ENCODE peak calls at places on chromosomes 6 and 20, in seven cellular contexts. A, S, D, K, M, W and R are unnamed samples.

GRCh38 chr20:45306431-45306982 is at the start of gene RBPJL:
- DNase-seq in A (no peak), S (no peak), W (peak; percentile 89), K (no peak), M (peak; percentile 28), D (peak; percentile 35), R (no peak)

GRCh38 chr20:3606021-3606420 is 57.2 kb downstream of the GFRA4 start:
- DNase-seq in A (no peak), M (no peak), K (no peak), W (no peak), D (no peak), S (no peak), R (no peak)

GRCh38 chr6:18260448-18261106 is 3.8 kb downstream of the DEK start:
- DNase-seq in D (peak; percentile 33), A (no peak), M (no peak), W (no peak), S (no peak), K (no peak), R (peak; percentile 45)

GRCh38 chr6:29552512-29553051 is 7.0 kb downstream of the UBD start:
- DNase-seq in K (no peak), M (no peak), W (no peak), S (no peak), D (peak; percentile 31), A (no peak), R (no peak)

GRCh38 chr6:152094992-152095592 is 287.6 kb downstream of the ESR1 start:
- DNase-seq in K (peak; percentile 76), M (no peak), W (peak; percentile 80), S (peak; percentile 82), A (peak; percentile 92), D (peak; percentile 84), R (peak; percentile 90)

GRCh38 chr6:155341130-155341828 is 27.0 kb upstream of the TFB1M start:
- DNase-seq in K (no peak), W (no peak), D (no peak), S (no peak), M (no peak), A (no peak), R (no peak)

GRCh38 chr6:139920027-139920851 is 545.8 kb upstream of the CITED2 start:
- DNase-seq in S (no peak), A (no peak), M (no peak), K (no peak), D (peak; percentile 59), W (no peak), R (no peak)

GRCh38 chr6:30776361-30777223 is 32.2 kb upstream of the IER3 start:
- DNase-seq in W (no peak), D (no peak), S (no peak), A (no peak), M (no peak), K (no peak), R (no peak)

GRCh38 chr20:11136691-11137090 is 462.9 kb upstream of the JAG1 start:
- DNase-seq in A (no peak), D (no peak), M (no peak), W (no peak), K (no peak), S (no peak), R (no peak)

GRCh38 chr6:75081920-75082319 is 123.9 kb downstream of the COL12A1 start:
- DNase-seq in S (no peak), M (no peak), W (no peak), D (no peak), A (no peak), K (no peak), R (no peak)

GRCh38 chr20:54397292-54398155 is 77.9 kb upstream of the DOK5 start:
- DNase-seq in K (no peak), D (peak; percentile 27), A (no peak), M (no peak), W (no peak), S (no peak), R (no peak)

GRCh38 chr6:71510057-71510713 is 221.6 kb downstream of the OGFRL1 start:
- DNase-seq in M (no peak), S (peak; percentile 34), W (no peak), D (peak; percentile 82), K (no peak), A (no peak), R (peak; percentile 15)

GRCh38 chr6:34094474-34095135 is 51.3 kb downstream of the GRM4 start:
- DNase-seq in M (no peak), K (no peak), D (no peak), A (no peak), W (no peak), S (no peak), R (no peak)

GRCh38 chr6:147508871-147509608 is 550 bp downstream of the SAMD5 start:
- DNase-seq in W (peak; percentile 74), S (peak; percentile 13), A (no peak), K (no peak), D (no peak), M (no peak), R (no peak)

GRCh38 chr6:112205521-112206458 is 48.6 kb downstream of the LAMA4 start:
- DNase-seq in D (peak; percentile 68), K (no peak), A (no peak), M (no peak), S (no peak), W (no peak), R (no peak)

GRCh38 chr6:112202639-112203341 is 51.6 kb downstream of the LAMA4 start:
- DNase-seq in A (no peak), D (no peak), W (peak; percentile 35), K (no peak), M (no peak), S (no peak), R (no peak)

GRCh38 chr6:112203577-112204349 is 50.6 kb downstream of the LAMA4 start:
- DNase-seq in W (no peak), A (no peak), S (no peak), M (no peak), K (no peak), D (no peak), R (no peak)

GRCh38 chr6:112207131-112207530 is 47.2 kb downstream of the LAMA4 start:
- DNase-seq in K (no peak), D (no peak), A (no peak), S (no peak), M (no peak), W (no peak), R (no peak)

GRCh38 chr6:112204350-112204706 is 50.0 kb downstream of the LAMA4 start:
- DNase-seq in S (no peak), D (no peak), A (no peak), W (no peak), M (no peak), K (no peak), R (no peak)
- H3K4me1 ChIP-seq in S (peaks cover 7% of the 10 kb centered on the region), D (peaks cover 6% of the 10 kb centered on the region), A (peaks cover 11% of the 10 kb centered on the region), W (no peaks in the 10 kb centered on the region), M (no peaks in the 10 kb centered on the region), K (peaks cover 8% of the 10 kb centered on the region), R (no peaks in the 10 kb centered on the region)

DNA sequence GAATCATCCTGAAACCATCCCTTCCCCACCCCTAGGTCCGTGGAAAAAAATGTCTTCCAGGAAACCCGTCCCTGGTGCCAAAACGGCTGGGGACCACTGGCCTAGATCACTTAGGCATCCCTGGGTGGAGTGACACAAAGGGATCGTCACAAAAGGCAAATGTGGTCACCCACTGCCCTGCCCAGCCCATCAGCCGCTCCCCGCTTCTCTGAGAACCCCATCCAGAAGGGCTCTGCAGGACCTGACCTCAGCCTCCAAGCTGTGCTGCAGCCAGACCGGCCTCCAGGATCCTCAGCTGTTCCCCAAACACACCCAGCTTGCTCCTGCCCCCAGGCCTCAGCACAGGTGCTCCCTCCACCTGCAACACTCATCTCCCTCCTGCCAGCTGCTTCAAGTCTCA is 61.6 kb downstream of the PREX1 start:
- DNase-seq in D (no peak), W (no peak), A (no peak), K (no peak), M (no peak), S (no peak), R (no peak)
- H3K4me1 ChIP-seq in D (peaks cover 8% of the 10 kb centered on the region), W (peaks cover 100% of the 10 kb centered on the region), A (peaks cover 14% of the 10 kb centered on the region), K (no peaks in the 10 kb centered on the region), M (peaks cover 60% of the 10 kb centered on the region), S (no peaks in the 10 kb centered on the region), R (no peaks in the 10 kb centered on the region)

DNA sequence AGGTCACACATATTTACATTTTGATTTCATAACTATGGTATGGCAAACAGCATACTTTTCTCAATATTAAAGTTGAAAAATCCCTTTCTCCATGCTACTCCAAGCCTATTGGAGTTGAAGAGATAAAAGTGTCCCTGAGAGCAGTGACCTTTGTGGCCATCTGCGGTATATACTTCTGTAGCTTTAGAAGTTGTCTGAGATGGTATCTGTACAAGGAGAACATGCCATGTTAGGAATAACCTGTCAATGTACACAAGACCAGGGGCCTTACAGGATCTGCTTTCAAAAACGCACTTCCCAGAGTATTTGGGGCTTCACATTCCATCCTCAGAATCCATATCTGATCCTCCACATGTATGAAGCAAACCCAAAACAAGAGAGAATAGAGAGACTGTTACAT is 226.7 kb downstream of the MEI4 start:
- DNase-seq in A (no peak), K (no peak), S (no peak), W (no peak), M (no peak), D (no peak), R (no peak)
- H3K4me1 ChIP-seq in A (no peaks in the 10 kb centered on the region), K (no peaks in the 10 kb centered on the region), S (no peaks in the 10 kb centered on the region), W (no peaks in the 10 kb centered on the region), M (no peaks in the 10 kb centered on the region), D (no peaks in the 10 kb centered on the region), R (no peaks in the 10 kb centered on the region)

DNA sequence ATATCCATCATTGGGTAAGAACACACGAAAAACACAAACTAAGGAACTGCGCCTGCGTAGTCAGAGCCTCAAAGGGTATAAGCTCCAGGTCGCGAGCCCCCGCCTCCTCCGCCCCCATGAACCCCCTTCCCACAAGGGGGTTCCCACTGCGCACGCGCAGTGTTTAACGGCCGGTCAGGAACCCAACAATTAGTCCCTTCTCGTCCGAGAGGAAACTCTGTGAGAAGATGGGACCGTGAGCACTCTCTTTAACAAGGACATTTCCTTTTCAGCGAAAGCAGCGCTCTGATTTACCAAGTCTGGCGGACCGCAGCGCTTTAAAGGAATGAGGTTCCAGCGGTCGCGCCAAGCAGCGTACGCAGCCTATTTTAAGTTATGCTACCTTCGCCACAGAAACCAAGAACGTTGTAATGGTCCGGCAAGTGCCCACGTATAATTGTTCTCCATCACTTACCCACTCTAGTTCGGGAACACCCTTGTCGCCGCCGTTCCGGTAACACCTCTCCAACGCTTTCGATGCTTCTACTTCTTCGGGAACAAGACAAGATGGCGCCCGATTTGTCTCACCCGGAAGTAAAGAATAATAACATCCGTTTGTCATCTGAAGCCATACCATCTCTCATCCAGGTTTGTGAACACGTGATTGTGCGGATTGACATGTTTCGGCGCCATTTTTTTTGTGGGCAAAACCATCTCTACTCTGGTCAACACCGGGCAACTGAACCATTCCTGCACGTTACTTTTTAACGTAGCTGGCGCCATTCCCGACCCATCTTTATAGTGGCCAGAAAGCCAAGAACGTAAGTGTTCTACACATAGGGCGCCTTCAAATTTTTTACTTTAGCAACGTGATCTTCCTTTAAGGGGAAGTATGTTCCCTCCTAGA is at the start of gene PNISR:
- DNase-seq in M (peak; percentile 86), W (peak; percentile 88), A (peak; percentile 88), S (peak; percentile 88), D (peak; percentile 99), K (peak; percentile 89), R (peak; percentile 94)
- H3K4me1 ChIP-seq in M (peaks cover 32% of the 10 kb centered on the region), W (peaks cover 62% of the 10 kb centered on the region), A (peaks cover 39% of the 10 kb centered on the region), S (peaks cover 14% of the 10 kb centered on the region), D (peaks cover 7% of the 10 kb centered on the region), K (peaks cover 12% of the 10 kb centered on the region), R (peaks cover 61% of the 10 kb centered on the region)

GRCh38 chr20:6469695-6470094 is 297.8 kb upstream of the BMP2 start:
- DNase-seq in K (no peak), D (no peak), W (no peak), A (no peak), M (no peak), S (no peak), R (no peak)
- H3K4me1 ChIP-seq in K (no peaks in the 10 kb centered on the region), D (no peaks in the 10 kb centered on the region), W (no peaks in the 10 kb centered on the region), A (no peaks in the 10 kb centered on the region), M (no peaks in the 10 kb centered on the region), S (no peaks in the 10 kb centered on the region), R (no peaks in the 10 kb centered on the region)